ENCODE peak calls at places on chromosomes 12 and 14, in four cellular contexts. M is stimulated activated CD8-positive, alpha-beta memory T cell treated with anti-CD3 and anti-CD28 coated beads, Interleukin-12 subunit alpha, Interleukin-12 subunit beta, amount 100 ng/mL, for 1 hour; S is activated CD4-positive, alpha-beta T cell treated with anti-CD3 and anti-CD28 coated beads for 1 hour; E is mammary epithelial cell. C is an unnamed sample.

GRCh38 chr12:57213068-57213715 is 3.4 kb upstream of the NXPH4 start:
- DNase-seq in M (peak), S (peak), E (peak), C (no peak)

GRCh38 chr12:109421355-109422087 is 55.6 kb downstream of the KCTD10 start:
- DNase-seq in M (no peak), S (no peak), E (no peak), C (no peak)

GRCh38 chr12:57577981-57578758 is 12.8 kb upstream of the PIP4K2C start:
- DNase-seq in M (no peak), S (no peak), E (no peak), C (no peak)

GRCh38 chr12:112004041-112004440 is 8.9 kb downstream of the TMEM116 start:
- DNase-seq in M (no peak), S (no peak), E (no peak), C (no peak)

GRCh38 chr14:95143813-95144620 is 13.3 kb downstream of the DICER1 start:
- DNase-seq in M (no peak), S (no peak), E (no peak), C (peak)

GRCh38 chr12:28710882-28711281 is 438.2 kb upstream of the FAR2 start:
- DNase-seq in M (no peak), S (no peak), E (peak), C (no peak)

GRCh38 chr12:66600805-66601392 is 78.0 kb downstream of the GRIP1 start:
- DNase-seq in M (no peak), S (no peak), E (no peak), C (no peak)

GRCh38 chr12:50934981-50935807 is 17.1 kb upstream of the HIGD1C start:
- DNase-seq in M (no peak), S (no peak), E (no peak), C (no peak)

GRCh38 chr14:90534838-90535555 is 138.2 kb downstream of the CALM1 start:
- DNase-seq in M (no peak), S (no peak), E (no peak), C (no peak)

GRCh38 chr12:103840399-103840880 is 594 bp downstream of the NT5DC3 start:
- DNase-seq in M (no peak), S (no peak), E (peak), C (no peak)

GRCh38 chr12:5480953-5481300 is 49.0 kb downstream of the NTF3 start:
- DNase-seq in M (no peak), S (no peak), E (no peak), C (no peak)

GRCh38 chr12:96177013-96177412 is 17.2 kb upstream of the ELK3 start:
- DNase-seq in M (no peak), S (peak), E (peak), C (no peak)

GRCh38 chr14:94048676-94049624 is 22.8 kb downstream of the OTUB2 start:
- DNase-seq in M (no peak), S (no peak), E (no peak), C (no peak)

GRCh38 chr12:95529693-95530225 is 21.5 kb downstream of the USP44 start:
- DNase-seq in M (no peak), S (no peak), E (no peak), C (no peak)

GRCh38 chr12:20646239-20646827 is 48.8 kb upstream of the SLCO1C1 start:
- DNase-seq in M (no peak), S (no peak), E (peak), C (peak)

GRCh38 chr12:30100736-30101135 is 317.0 kb upstream of the TMTC1 start:
- DNase-seq in M (no peak), S (no peak), E (no peak), C (no peak)

GRCh38 chr14:50342211-50343080 is 30.3 kb downstream of the DMAC2L start:
- DNase-seq in M (no peak), S (no peak), E (peak), C (peak)

GRCh38 chr14:84825481-84825880 is 704.5 kb upstream of the FLRT2 start:
- DNase-seq in M (no peak), S (no peak), E (peak), C (no peak)

GRCh38 chr12:9999016-9999415 is at the start of gene CLEC1B:
- DNase-seq in M (no peak), S (no peak), E (no peak), C (no peak)

C was measured in KG1.